ENCODE peak calls at places on chromosome 5, in six cellular contexts. E is K562, Z is A549, A is HepG2, F is endothelial cell of umbilical vein, V is GM12878. J is an unnamed sample.

GRCh38 chr5:131952286-131952857 is 6.9 kb upstream of the MEIKIN start:
- DNase-seq in F (no peak), A (no peak), Z (no peak), V (no peak), E (no peak), J (no peak)

GRCh38 chr5:88519066-88519465 is 250.4 kb upstream of the TMEM161B start:
- DNase-seq in V (no peak), F (no peak), E (no peak), A (no peak), Z (no peak), J (no peak)

GRCh38 chr5:112703866-112704820 is 33.5 kb upstream of the APC start:
- DNase-seq in Z (no peak), E (no peak), V (no peak), F (peak), A (no peak), J (no peak)

GRCh38 chr5:38935437-38935836 is 89.6 kb downstream of the OSMR start:
- DNase-seq in V (no peak), E (no peak), Z (no peak), F (no peak), A (no peak), J (no peak)

GRCh38 chr5:38835887-38836286 is 9.9 kb upstream of the OSMR start:
- DNase-seq in E (no peak), Z (no peak), F (peak), V (no peak), A (no peak), J (no peak)

GRCh38 chr5:72501475-72501874 is 5.7 kb downstream of the ZNF366 start:
- DNase-seq in A (no peak), F (no peak), Z (no peak), E (no peak), V (no peak), J (no peak)

GRCh38 chr5:134406390-134406789 is 5.3 kb downstream of the CDKN2AIPNL start:
- DNase-seq in Z (no peak), F (no peak), A (no peak), E (no peak), V (no peak), J (no peak)

GRCh38 chr5:81268797-81269196 is 32.6 kb upstream of the ZCCHC9 start:
- DNase-seq in E (no peak), Z (peak), V (no peak), F (peak), A (peak), J (peak)

GRCh38 chr5:40716000-40716399 is 36.3 kb downstream of the PTGER4 start:
- DNase-seq in F (peak), A (no peak), V (no peak), Z (peak), E (no peak), J (peak)

DNA sequence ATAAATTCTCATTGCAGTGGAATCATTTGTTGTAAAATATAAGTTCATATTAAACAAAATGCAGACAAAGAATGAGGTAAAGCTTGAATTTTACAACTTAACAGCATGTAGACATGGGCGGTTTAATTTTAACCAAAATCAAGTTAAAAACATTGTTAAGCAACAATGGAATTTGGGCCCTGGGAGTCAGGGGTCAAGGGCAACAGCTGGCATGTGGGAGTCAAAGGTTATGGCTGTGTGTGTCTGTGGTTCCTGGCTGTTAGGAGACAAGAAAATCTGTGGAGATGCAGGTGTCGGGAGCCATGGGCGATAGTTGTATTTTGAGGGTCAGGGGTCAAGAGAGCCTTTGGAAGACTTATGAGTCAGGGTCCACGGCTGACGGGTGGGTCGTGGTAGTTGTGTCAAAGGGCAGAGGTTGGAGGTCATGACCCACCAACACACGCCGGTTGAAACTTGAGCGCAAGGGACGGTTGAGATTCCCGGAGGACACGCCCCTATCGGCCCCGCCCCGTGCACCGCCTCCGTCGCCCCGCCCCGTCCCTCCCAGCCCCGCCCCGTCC is 443 bp upstream of the RANBP17 start:
- DNase-seq in E (no peak), F (peak), V (no peak), Z (no peak), A (no peak), J (no peak)
- H3K4me3 ChIP-seq in E (no peak), F (no peak), V (no peak), Z (peak), A (no peak), J (no peak)

GRCh38 chr5:181221105-181221791 is 1.8 kb upstream of the TRIM41 start:
- DNase-seq in A (no peak), V (peak), Z (no peak), E (no peak), F (no peak), J (peak)

GRCh38 chr5:181223041-181223728 is at the start of gene TRIM41:
- DNase-seq in E (peak), A (peak), Z (peak), V (peak), F (peak), J (peak)

GRCh38 chr5:181222630-181223040 is 446 bp upstream of the TRIM41 start:
- DNase-seq in V (no peak), A (no peak), Z (no peak), F (no peak), E (no peak), J (no peak)

GRCh38 chr5:181223729-181224389 is 778 bp downstream of the TRIM41 start:
- DNase-seq in E (no peak), F (no peak), A (no peak), V (no peak), Z (no peak), J (peak)

DNA sequence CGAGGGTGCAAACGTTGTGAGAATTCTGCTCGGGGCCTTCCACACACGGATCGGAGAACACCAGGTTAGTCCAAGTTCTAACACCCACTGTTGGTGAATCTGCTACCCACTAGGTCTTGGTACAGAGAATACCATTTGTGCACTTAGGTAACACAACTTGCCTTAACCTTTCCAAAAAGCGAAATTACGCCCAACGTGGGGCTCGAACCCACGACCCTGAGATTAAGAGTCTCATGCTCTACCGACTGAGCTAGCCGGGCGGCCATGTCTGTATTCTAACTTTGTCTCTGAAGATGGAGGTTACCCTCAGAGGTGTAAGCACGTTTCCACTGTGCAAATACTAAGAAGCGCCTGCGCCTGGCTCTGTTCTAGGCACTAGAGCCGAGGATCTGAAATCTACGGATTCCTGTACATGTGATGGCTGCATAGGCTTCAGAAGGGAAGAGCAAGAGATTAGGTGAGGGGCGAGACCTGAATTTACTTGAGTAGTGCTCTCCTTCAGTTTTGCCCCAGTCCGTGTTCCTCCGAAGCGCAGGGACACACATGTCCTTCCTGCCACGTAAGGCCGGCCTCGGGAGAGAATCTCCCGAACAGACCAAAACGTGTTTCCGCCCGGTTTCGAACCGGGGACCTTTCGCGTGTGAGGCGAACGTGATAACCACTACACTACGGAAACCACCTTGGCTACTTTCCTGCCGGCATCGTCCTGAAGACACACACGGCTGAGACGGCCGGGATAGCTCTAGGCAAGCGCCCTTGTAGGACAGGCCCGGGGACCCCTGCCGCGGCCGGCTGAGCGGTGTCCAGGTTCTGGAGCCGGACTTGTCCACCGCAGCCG is 1.1 kb upstream of the TRIM41 start:
- DNase-seq in Z (peak), E (no peak), A (peak), V (peak), F (peak), J (peak)
- TF ChIP-seq POLR2A in Z (peak), E (peak), A (no peak), V (peak), F (no peak), J (peak)

GRCh38 chr5:119273391-119273839 is 82.4 kb upstream of the TNFAIP8 start:
- DNase-seq in Z (no peak), E (no peak), V (no peak), A (no peak), F (peak), J (peak)
- TF ChIP-seq MYC in Z (no peak), E (no peak), V (no peak), A (no peak), F (no peak), J (peak)

DNA sequence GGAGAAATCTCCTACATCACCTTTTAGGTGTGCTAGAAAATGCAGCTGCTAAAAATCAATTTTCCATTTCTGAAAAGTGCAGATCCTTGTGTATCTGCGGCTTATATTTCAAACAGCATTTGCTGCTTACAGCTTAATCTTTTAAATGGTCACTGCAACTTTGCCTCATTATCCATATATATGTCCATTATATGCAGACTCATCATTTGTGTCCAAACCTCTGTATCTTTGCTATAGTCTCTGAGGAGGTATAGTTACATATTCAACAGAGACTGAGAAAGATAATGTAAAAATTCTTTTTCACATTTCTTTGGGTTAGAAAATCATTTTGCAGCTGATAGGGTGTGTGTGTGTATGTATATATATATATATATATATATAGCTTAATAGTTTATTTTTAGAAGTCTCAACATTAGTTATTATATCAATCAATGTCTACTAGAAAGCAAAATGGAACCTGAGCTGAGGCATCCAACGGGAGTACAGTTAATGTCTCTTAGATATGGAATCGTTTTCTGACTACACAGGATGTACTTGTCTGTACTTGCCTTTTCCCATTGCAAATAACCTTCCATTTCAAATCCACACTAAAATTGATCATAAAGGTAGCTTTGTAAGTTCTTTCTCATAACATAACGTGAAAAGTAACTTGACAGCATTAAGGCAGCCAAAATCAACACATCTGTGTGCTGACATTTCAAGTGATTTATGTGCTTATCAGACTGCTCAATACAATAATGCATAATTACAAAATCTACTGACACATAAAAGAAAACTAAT is 267.0 kb upstream of the HAPLN1 start:
- DNase-seq in Z (no peak), F (peak), A (no peak), E (no peak), V (no peak), J (no peak)
- H3K4me3 ChIP-seq in Z (no peak), F (no peak), A (no peak), E (no peak), V (no peak), J (no peak)

GRCh38 chr5:176444742-176445141 is 3.4 kb upstream of the FAF2 start:
- DNase-seq in E (no peak), F (no peak), Z (no peak), V (no peak), A (no peak), J (no peak)

GRCh38 chr5:176447538-176447981 is 625 bp upstream of the FAF2 start:
- DNase-seq in Z (no peak), A (no peak), F (no peak), V (no peak), E (peak), J (no peak)

GRCh38 chr5:176450077-176450476 is 1.9 kb downstream of the FAF2 start:
- DNase-seq in F (no peak), V (no peak), A (no peak), Z (no peak), E (no peak), J (no peak)

GRCh38 chr5:176446884-176447537 is 1.2 kb upstream of the FAF2 start:
- DNase-seq in F (peak), Z (no peak), E (peak), A (no peak), V (no peak), J (no peak)

DNA sequence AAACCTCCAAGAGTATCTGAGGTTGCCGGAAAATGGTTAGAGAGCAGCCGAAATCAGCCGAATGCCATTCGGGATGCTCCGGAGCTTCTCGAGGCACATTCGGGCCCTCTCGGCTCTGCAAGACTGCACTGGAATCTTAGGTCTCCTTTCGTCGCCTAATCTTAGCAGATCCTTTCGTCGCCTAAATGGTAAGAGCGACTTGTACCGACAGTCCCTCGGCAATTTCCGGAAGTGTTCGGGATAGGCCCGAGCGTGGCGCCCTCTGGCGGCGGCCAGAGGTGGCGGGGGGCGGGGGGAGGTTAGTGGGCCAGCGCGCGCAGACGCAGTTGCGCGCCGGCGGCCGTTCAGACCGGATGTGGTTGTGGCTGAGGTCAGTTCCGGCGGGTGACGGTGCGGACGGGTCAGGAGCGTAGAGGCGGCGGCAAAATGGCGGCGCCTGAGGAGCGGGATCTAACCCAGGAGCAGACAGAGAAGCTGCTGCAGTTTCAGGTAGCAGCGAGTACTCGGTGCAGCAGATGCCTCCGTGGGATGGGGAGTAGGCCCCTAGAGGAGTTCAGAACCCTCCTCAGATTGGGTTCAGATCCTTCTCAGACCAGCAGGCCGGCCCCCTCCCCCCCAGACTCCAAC is at the start of gene FAF2:
- DNase-seq in V (peak), F (peak), E (peak), Z (peak), A (peak), J (peak)
- TF ChIP-seq POLR2A in V (peak), F (peak), E (peak), Z (peak), A (peak), J (peak)

GRCh38 chr5:111135406-111135805 is 43.3 kb downstream of the WDR36 start:
- DNase-seq in V (no peak), A (no peak), Z (no peak), E (no peak), F (no peak), J (no peak)

GRCh38 chr5:111132731-111133435 is 40.7 kb downstream of the WDR36 start:
- DNase-seq in E (no peak), V (no peak), Z (no peak), F (no peak), A (no peak), J (peak)

GRCh38 chr5:111134080-111134479 is 41.9 kb downstream of the WDR36 start:
- DNase-seq in F (peak), Z (no peak), E (no peak), V (no peak), A (no peak), J (peak)

GRCh38 chr5:111133436-111133751 is 41.2 kb downstream of the WDR36 start:
- DNase-seq in F (no peak), A (no peak), E (no peak), Z (no peak), V (no peak), J (no peak)

DNA sequence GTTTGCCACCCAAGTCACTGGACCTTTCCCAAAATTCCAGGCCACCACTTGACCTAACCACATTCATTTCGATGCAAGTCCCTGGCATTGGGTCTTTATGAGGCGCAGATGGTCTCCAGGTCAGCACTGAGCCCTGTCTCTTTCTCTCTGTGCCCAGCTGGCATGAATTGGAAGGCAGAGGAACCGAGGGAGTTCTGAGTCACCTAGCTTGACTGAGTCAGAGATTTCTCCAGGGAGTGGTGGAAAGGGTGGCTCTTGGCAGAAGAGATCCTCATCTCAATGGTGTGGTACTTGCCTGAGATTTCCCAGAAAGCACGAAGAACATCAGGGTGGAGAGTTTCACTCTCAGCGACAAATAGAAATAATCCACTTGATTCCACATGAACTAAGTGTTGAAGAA is 43.8 kb downstream of the WDR36 start:
- DNase-seq in Z (peak), V (no peak), A (no peak), F (no peak), E (no peak), J (peak)
- TF ChIP-seq MYC in Z (no peak), V (no peak), A (no peak), F (no peak), E (no peak), J (no peak)